ENCODE peak calls at places on chromosomes 3 and 15, in four cellular contexts. One of them, this sample, is unnamed.

GRCh38 chr3:186413615-186414415 is 51.8 kb upstream of the DGKG start:
- DNase-seq in A673: peak
- DNase-seq in adipocyte: peak
- DNase-seq in GM12865: peak
- DNase-seq in this sample: no peak

GRCh38 chr3:56826831-56827722 is 25.3 kb upstream of the ARHGEF3 start:
- DNase-seq in adipocyte: peak
- DNase-seq in GM12865: no peak
- DNase-seq in A673: no peak
- DNase-seq in this sample: no peak

GRCh38 chr3:19149388-19149787 is 1.1 kb downstream of the KCNH8 start:
- DNase-seq in adipocyte: peak
- DNase-seq in GM12865: peak
- DNase-seq in A673: peak
- DNase-seq in this sample: no peak

GRCh38 chr3:71132995-71133730 is 450.4 kb downstream of the FOXP1 start:
- DNase-seq in GM12865: no peak
- DNase-seq in adipocyte: peak
- DNase-seq in A673: no peak
- DNase-seq in this sample: no peak

GRCh38 chr15:55407631-55407948 is 569 bp downstream of the CCPG1 start:
- DNase-seq in adipocyte: peak
- DNase-seq in A673: no peak
- DNase-seq in GM12865: no peak
- DNase-seq in this sample: no peak

GRCh38 chr3:69174871-69175737 is 52.7 kb upstream of the LMOD3 start:
- DNase-seq in A673: no peak
- DNase-seq in GM12865: no peak
- DNase-seq in adipocyte: no peak
- DNase-seq in this sample: no peak

GRCh38 chr3:65963787-65964707 is 74.7 kb downstream of the MAGI1 start:
- DNase-seq in A673: peak
- DNase-seq in GM12865: peak
- DNase-seq in adipocyte: peak
- DNase-seq in this sample: no peak

GRCh38 chr15:77803487-77803886 is 170.8 kb upstream of the LINGO1 start:
- DNase-seq in adipocyte: no peak
- DNase-seq in A673: no peak
- DNase-seq in GM12865: no peak
- DNase-seq in this sample: no peak

GRCh38 chr3:161969867-161970266 is 473.3 kb downstream of the OTOL1 start:
- DNase-seq in adipocyte: peak
- DNase-seq in GM12865: no peak
- DNase-seq in A673: no peak
- DNase-seq in this sample: no peak

GRCh38 chr15:32956006-32956405 is 238.2 kb downstream of the GREM1 start:
- DNase-seq in GM12865: peak
- DNase-seq in A673: peak
- DNase-seq in adipocyte: peak
- DNase-seq in this sample: no peak

GRCh38 chr15:22873204-22873701 is 34.8 kb downstream of the NIPA2 start:
- DNase-seq in GM12865: peak
- DNase-seq in adipocyte: peak
- DNase-seq in A673: peak
- DNase-seq in this sample: no peak

GRCh38 chr3:14538451-14539088 is 1.6 kb downstream of the GRIP2 start:
- DNase-seq in GM12865: no peak
- DNase-seq in A673: no peak
- DNase-seq in adipocyte: no peak
- DNase-seq in this sample: no peak

GRCh38 chr3:140386357-140387100 is 291.3 kb upstream of the TRIM42 start:
- DNase-seq in GM12865: no peak
- DNase-seq in A673: no peak
- DNase-seq in adipocyte: no peak
- DNase-seq in this sample: no peak

GRCh38 chr3:53820084-53820483 is 26.1 kb downstream of the CHDH start:
- DNase-seq in adipocyte: no peak
- DNase-seq in A673: no peak
- DNase-seq in GM12865: no peak
- DNase-seq in this sample: no peak

GRCh38 chr3:149020839-149021252 is 29.5 kb downstream of the GYG1 start:
- DNase-seq in A673: no peak
- DNase-seq in GM12865: no peak
- DNase-seq in adipocyte: no peak
- DNase-seq in this sample: no peak

GRCh38 chr3:46214751-46215352 is 6.7 kb upstream of the CCR1 start:
- DNase-seq in adipocyte: no peak
- DNase-seq in A673: no peak
- DNase-seq in GM12865: peak
- DNase-seq in this sample: no peak

GRCh38 chr3:87088984-87089841 is 98.3 kb upstream of the VGLL3 start:
- DNase-seq in adipocyte: peak
- DNase-seq in GM12865: peak
- DNase-seq in A673: peak
- DNase-seq in this sample: peak

GRCh38 chr15:91291673-91292072 is 191.6 kb downstream of the SV2B start:
- DNase-seq in adipocyte: no peak
- DNase-seq in A673: peak
- DNase-seq in GM12865: peak
- DNase-seq in this sample: no peak

GRCh38 chr3:63896332-63897034 is 15.7 kb downstream of the SCAANT1 start:
- DNase-seq in GM12865: peak
- DNase-seq in adipocyte: peak
- DNase-seq in A673: no peak
- DNase-seq in this sample: no peak

GRCh38 chr15:68667800-68668625 is 89.2 kb downstream of the CORO2B start:
- DNase-seq in GM12865: no peak
- DNase-seq in A673: no peak
- DNase-seq in adipocyte: no peak
- DNase-seq in this sample: no peak

GRCh38 chr15:68732451-68732850 is 88.2 kb downstream of the ANP32A start:
- DNase-seq in adipocyte: no peak
- DNase-seq in A673: no peak
- DNase-seq in GM12865: no peak
- DNase-seq in this sample: no peak

GRCh38 chr3:9122732-9123364 is 126.6 kb downstream of the SRGAP3 start:
- DNase-seq in A673: no peak
- DNase-seq in GM12865: no peak
- DNase-seq in adipocyte: no peak
- DNase-seq in this sample: no peak

GRCh38 chr3:46858456-46858855 is 4.8 kb downstream of the MYL3 start:
- DNase-seq in A673: no peak
- DNase-seq in adipocyte: no peak
- DNase-seq in GM12865: no peak
- DNase-seq in this sample: peak

GRCh38 chr15:71648095-71648494 is 162.3 kb upstream of the NR2E3 start:
- DNase-seq in A673: no peak
- DNase-seq in GM12865: no peak
- DNase-seq in adipocyte: no peak
- DNase-seq in this sample: no peak

GRCh38 chr3:10957976-10958749 is 34.4 kb upstream of the SLC6A1 start:
- DNase-seq in GM12865: no peak
- DNase-seq in adipocyte: no peak
- DNase-seq in A673: peak
- DNase-seq in this sample: peak

GRCh38 chr3:104032283-104032682 is 1334.4 kb upstream of the ALCAM start:
- DNase-seq in GM12865: no peak
- DNase-seq in adipocyte: peak
- DNase-seq in A673: no peak
- DNase-seq in this sample: no peak

GRCh38 chr3:169772530-169772950 is 656 bp upstream of the MYNN start:
- DNase-seq in adipocyte: peak
- DNase-seq in A673: peak
- DNase-seq in GM12865: peak
- DNase-seq in this sample: peak

DNA sequence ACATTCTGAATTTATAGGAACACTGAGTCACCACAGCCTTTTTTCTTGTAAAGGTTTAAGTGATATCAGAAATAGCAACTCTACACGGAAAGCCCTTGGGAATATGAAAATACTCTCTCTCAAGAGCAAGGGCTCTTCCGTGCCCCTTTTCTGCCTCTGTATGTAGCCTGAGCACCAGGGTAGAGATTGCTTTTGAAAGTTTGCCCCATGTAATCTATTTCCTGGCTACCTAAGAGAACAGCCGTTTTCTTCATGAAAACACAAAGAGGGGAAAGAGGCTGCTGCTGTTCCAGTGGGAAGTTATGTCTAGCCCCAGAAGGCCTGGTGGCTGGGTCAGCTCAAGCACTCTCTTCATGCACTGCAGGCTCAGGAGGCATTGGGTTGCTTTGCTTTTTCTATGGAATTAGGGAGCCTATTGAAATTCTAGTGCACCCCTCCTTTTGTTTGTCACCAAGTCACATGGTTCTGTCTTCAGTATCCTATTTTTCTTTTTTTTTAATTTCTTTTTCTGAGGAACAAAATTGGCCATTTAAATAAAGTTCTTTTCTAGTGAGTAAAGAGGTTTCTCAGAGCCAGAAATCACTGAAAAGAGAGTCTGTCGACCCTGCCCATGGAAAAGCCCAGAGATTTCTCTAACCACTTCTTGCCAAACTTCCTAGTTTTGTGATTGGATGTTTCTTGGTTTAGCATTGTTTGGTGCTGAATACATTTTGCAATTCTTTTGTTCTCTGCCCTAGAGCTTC is 39.5 kb downstream of the TIGIT start:
- DNase-seq in adipocyte: no peak
- DNase-seq in A673: no peak
- DNase-seq in GM12865: no peak
- DNase-seq in this sample: no peak
- H3K4me3 ChIP-seq in adipocyte: no peak
- H3K4me3 ChIP-seq in A673: no peak
- H3K4me3 ChIP-seq in GM12865: no peak
- H3K4me3 ChIP-seq in this sample: no peak

DNA sequence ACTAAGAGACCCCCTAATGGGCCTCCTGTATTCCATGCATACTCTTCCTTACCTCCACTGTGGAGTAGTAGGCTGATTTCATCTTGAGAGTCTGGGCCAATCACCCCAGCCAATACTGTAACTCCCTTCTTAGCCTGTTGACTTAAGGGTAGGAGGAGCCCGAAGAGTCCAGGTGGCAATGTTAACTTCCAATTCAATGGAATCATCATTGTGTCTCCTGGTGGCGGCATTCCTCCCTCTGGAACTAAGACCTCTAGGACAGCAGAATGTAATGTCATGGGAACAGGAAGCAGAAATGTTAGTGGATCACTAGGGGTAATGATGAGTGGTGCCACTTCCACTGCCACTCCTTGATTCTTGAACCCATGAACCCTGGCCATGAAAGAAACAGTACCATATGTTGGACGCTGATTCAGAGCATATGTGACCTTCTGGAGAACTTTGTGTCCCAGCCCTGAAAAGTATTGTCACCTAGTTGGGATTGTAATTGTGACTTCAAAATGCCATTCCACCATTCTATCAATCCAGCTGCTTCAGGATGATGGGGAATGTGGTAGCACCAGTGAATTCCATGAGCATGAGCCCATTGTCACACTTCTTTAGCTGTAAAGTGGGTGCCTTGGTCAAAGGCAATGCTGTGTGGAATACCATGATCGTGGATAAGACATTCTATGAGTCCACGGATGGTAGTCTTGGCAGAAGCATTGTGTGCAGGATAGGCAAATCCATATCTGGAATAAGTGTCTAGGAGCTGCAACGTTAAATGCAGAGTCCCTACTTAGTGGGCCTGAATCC is 24.9 kb downstream of the NAALADL2 start:
- DNase-seq in adipocyte: no peak
- DNase-seq in GM12865: no peak
- DNase-seq in A673: no peak
- DNase-seq in this sample: no peak
- H3K4me3 ChIP-seq in adipocyte: no peak
- H3K4me3 ChIP-seq in GM12865: no peak
- H3K4me3 ChIP-seq in A673: no peak
- H3K4me3 ChIP-seq in this sample: no peak

GRCh38 chr3:98967758-98968157 is 66.3 kb upstream of the DCBLD2 start:
- DNase-seq in GM12865: no peak
- DNase-seq in A673: no peak
- DNase-seq in adipocyte: no peak
- DNase-seq in this sample: no peak

GRCh38 chr3:98971183-98971681 is 69.7 kb upstream of the DCBLD2 start:
- DNase-seq in GM12865: no peak
- DNase-seq in A673: peak
- DNase-seq in adipocyte: peak
- DNase-seq in this sample: no peak

GRCh38 chr3:98968824-98969223 is 67.3 kb upstream of the DCBLD2 start:
- DNase-seq in adipocyte: no peak
- DNase-seq in A673: no peak
- DNase-seq in GM12865: no peak
- DNase-seq in this sample: no peak

GRCh38 chr3:98968347-98968746 is 66.9 kb upstream of the DCBLD2 start:
- DNase-seq in GM12865: no peak
- DNase-seq in adipocyte: no peak
- DNase-seq in A673: no peak
- DNase-seq in this sample: no peak

DNA sequence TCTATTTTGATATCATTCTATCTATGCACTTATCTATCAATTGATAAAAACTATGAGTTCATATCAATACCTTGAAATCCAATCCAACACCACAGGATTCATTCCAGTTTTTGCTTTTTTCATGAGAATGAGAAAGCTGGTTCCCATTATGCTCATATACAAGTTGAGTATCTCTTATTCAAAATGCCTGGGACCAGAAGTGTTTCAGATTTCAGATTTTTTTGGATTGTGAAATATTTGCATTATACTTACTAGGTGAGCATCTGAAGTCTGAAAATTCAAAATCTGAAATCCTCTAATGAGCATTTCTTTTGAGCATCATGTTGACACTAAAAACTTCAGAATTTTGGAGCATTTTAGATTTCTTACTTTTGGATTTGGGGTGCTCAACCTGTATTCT is 67.8 kb upstream of the DCBLD2 start:
- DNase-seq in adipocyte: peak
- DNase-seq in A673: no peak
- DNase-seq in GM12865: no peak
- DNase-seq in this sample: no peak
- H3K4me3 ChIP-seq in adipocyte: no peak
- H3K4me3 ChIP-seq in A673: no peak
- H3K4me3 ChIP-seq in GM12865: no peak
- H3K4me3 ChIP-seq in this sample: no peak

GRCh38 chr15:79170256-79170664 is 79.7 kb upstream of the RASGRF1 start:
- DNase-seq in A673: no peak
- DNase-seq in adipocyte: peak
- DNase-seq in GM12865: no peak
- DNase-seq in this sample: no peak
- H3K4me3 ChIP-seq in A673: no peak
- H3K4me3 ChIP-seq in adipocyte: peak
- H3K4me3 ChIP-seq in GM12865: no peak
- H3K4me3 ChIP-seq in this sample: no peak

DNA sequence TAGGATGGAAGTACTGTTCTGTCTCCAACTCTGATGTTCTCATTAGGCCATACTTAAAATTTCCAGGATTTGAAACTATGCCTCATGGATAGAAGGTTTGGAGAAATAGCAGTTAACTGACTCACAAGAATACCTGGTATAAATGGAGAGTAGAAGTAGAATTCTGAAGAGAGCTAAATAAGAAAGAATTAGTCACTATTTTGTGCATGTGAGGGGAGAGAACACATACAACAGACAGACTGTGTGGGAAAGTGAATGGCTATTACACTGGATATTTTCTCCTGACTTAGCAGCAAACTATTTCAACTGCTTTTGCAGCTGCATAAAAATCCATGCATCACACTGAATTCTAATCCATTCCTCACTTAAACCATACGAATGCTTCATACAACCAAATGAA is 71.3 kb downstream of the C3orf70 start:
- DNase-seq in A673: no peak
- DNase-seq in adipocyte: no peak
- DNase-seq in GM12865: no peak
- DNase-seq in this sample: no peak
- H3K4me3 ChIP-seq in A673: no peak
- H3K4me3 ChIP-seq in adipocyte: no peak
- H3K4me3 ChIP-seq in GM12865: no peak
- H3K4me3 ChIP-seq in this sample: no peak